ENCODE peak calls at places on chromosomes 7 and 10, in four cellular contexts. L, J, Z and C are unnamed samples.

GRCh38 chr7:106824458-106824857 is 40.6 kb upstream of the PIK3CG start:
- DNase-seq in L (no peak), J (no peak), Z (no peak), C (no peak)

GRCh38 chr10:103510046-103510685 is 16.7 kb downstream of the NEURL1 start:
- DNase-seq in L (no peak), J (peak; percentile 30), Z (no peak), C (no peak)

GRCh38 chr7:128843938-128844621 is 13.9 kb downstream of the FLNC start:
- DNase-seq in L (no peak), J (no peak), Z (no peak), C (no peak)

GRCh38 chr10:96714031-96714590 is 6.2 kb downstream of the PIK3AP1 start:
- DNase-seq in L (no peak), J (no peak), Z (no peak), C (no peak)

GRCh38 chr7:15801565-15801964 is 115.1 kb upstream of the MEOX2 start:
- DNase-seq in L (no peak), J (no peak), Z (peak; percentile 65), C (no peak)

GRCh38 chr10:50431791-50432190 is 180.5 kb upstream of the ASAH2 start:
- DNase-seq in L (no peak), J (no peak), Z (peak; percentile 69), C (no peak)

GRCh38 chr7:151383638-151384351 is 26.0 kb downstream of the WDR86 start:
- DNase-seq in L (no peak), J (peak; percentile 50), Z (no peak), C (no peak)

GRCh38 chr7:25098096-25099046 is 26.7 kb downstream of the CYCS start:
- DNase-seq in L (no peak), J (no peak), Z (peak; percentile 73), C (peak; percentile 61)

GRCh38 chr7:44538798-44539668 is 2.1 kb downstream of the NPC1L1 start:
- DNase-seq in L (no peak), J (no peak), Z (no peak), C (no peak)

DNA sequence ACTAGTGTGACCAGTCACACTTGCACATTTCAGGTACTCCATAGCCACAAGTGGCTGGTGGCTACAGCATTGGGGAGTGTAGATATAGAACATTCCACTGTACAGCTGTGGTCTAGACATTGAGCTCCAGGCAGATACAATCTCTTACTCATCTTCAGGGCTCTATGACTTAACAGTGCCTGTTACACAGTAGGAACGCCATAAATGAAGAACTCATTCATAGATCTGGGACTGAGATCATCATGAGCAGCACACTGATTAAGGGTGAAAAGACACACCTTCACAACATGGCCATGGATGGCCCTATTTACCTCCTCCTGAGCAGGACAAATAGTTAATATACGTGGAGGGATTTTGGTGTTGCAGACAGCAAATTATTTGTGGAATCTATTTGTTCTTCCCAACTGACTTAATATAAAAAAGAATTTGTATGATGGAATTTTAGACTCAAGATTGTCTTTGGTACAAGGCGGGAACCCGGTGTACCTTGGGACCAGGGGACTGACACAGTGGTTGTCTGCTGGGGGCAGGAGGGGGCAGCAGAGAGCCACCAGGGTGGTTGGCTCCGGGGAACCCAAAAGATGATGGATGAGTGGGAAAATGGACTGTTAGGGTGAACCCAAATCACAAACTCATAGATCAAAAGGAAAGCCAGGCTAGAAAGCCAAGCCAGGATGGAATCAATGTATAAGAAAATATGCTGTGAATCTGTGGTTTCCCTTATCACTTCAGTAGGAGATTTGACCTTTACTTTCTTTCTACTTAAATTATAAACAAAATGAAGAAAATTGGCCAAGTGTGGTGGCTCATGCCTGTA is 24.3 kb upstream of the CPA2 start:
- DNase-seq in L (peak; percentile 7), J (peak; percentile 78), Z (peak; percentile 50), C (peak; percentile 61)
- TF ChIP-seq CTCF in L (peak; percentile 92), J (peak; percentile 79), Z (peak; percentile 80), C (peak; percentile 80)

GRCh38 chr7:134553976-134554375 is 5.1 kb downstream of the AKR1B15 start:
- DNase-seq in L (no peak), J (no peak), Z (no peak), C (no peak)
- TF ChIP-seq CTCF in L (no peak), J (no peak), Z (no peak), C (no peak)

GRCh38 chr7:100642534-100642907 is 1.2 kb upstream of the TFR2 start:
- DNase-seq in L (no peak), J (no peak), Z (no peak), C (no peak)

GRCh38 chr7:100639995-100640394 is 1.4 kb downstream of the TFR2 start:
- DNase-seq in L (no peak), J (no peak), Z (no peak), C (no peak)

GRCh38 chr7:100640438-100641410 is 628 bp downstream of the TFR2 start:
- DNase-seq in L (no peak), J (no peak), Z (no peak), C (no peak)

GRCh38 chr7:100641463-100641859 is at the start of gene TFR2:
- DNase-seq in L (no peak), J (no peak), Z (no peak), C (no peak)

GRCh38 chr7:100641860-100642533 is 645 bp upstream of the TFR2 start:
- DNase-seq in L (no peak), J (no peak), Z (no peak), C (no peak)
- TF ChIP-seq CTCF in L (no peak), J (no peak), Z (no peak), C (no peak)

GRCh38 chr10:1561731-1562337 is 175.5 kb downstream of the ADARB2 start:
- DNase-seq in L (no peak), J (no peak), Z (no peak), C (no peak)

GRCh38 chr10:1560535-1561192 is 176.7 kb downstream of the ADARB2 start:
- DNase-seq in L (no peak), J (peak; percentile 54), Z (no peak), C (no peak)

GRCh38 chr10:1557081-1557480 is 180.2 kb downstream of the ADARB2 start:
- DNase-seq in L (no peak), J (peak; percentile 36), Z (no peak), C (no peak)

GRCh38 chr10:1559731-1560130 is 177.6 kb downstream of the ADARB2 start:
- DNase-seq in L (no peak), J (no peak), Z (no peak), C (no peak)

GRCh38 chr10:1559311-1559710 is 178.0 kb downstream of the ADARB2 start:
- DNase-seq in L (no peak), J (peak; percentile 33), Z (no peak), C (no peak)
- TF ChIP-seq CTCF in L (no peak), J (no peak), Z (no peak), C (no peak)

DNA sequence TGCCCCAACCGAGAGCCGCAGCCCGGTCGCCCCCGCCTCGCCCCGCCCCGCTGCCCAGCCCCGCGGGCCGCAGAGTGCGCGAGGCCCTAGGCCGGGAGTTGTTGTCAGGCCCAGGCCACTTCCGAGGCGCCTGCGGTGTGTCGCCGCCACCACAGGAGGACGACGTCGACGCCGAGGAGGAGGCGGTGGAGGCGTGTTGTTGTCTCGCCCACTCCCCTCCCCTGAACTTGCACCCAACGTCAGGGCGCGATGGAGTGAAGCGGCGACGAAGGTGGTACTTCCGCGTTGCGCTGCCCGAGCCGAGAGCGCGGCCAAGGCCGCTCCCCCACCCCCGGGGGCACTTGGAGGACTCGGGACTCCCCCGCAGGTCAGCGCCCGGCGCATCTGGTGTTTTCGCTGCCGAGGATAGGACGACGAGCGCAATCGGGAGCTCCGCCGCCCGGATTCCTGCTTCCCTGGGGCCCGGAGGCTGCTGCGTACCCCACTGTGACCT is at the start of gene CDK13:
- DNase-seq in L (peak; percentile 49), J (peak; percentile 93), Z (peak; percentile 77), C (peak; percentile 90)
- TF ChIP-seq CTCF in L (no peak), J (peak; percentile 19), Z (no peak), C (peak; percentile 10)

DNA sequence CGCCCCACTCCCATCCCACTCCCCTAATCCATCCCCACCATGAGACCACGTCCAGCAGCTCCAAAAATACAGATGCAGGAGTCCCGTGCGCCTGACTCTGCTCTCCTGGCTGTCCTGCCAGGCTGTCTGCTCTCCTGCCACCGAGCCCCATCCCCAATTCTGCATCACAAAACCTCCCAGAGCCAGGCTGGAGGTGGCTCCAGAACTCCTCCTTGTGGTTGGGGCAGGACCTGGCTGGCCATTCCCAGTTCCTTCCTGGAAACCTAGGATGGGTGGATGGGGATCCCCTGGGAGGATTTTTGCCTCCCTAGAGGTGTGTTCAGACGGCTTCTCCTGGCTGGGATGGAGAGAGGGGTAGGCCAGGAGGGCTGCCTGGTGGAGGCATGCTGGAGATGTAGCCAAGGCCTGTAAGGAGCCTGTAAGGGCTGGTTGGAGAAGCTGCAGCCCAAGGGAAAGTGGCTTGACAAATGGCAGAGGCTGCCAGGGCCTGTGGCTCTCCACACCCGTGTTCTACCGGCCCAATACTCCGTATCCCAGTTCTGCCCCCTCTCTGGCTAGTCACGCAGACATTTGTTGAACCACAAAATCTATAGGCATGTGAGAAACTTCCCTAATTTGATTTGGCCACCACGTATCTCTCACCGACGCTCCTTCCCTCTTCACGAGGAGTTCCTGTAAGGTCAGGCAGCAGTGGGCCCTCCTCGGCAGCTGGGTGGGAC is 99.3 kb downstream of the ARHGAP22 start:
- DNase-seq in L (no peak), J (no peak), Z (no peak), C (no peak)
- TF ChIP-seq CTCF in L (no peak), J (no peak), Z (no peak), C (no peak)

DNA sequence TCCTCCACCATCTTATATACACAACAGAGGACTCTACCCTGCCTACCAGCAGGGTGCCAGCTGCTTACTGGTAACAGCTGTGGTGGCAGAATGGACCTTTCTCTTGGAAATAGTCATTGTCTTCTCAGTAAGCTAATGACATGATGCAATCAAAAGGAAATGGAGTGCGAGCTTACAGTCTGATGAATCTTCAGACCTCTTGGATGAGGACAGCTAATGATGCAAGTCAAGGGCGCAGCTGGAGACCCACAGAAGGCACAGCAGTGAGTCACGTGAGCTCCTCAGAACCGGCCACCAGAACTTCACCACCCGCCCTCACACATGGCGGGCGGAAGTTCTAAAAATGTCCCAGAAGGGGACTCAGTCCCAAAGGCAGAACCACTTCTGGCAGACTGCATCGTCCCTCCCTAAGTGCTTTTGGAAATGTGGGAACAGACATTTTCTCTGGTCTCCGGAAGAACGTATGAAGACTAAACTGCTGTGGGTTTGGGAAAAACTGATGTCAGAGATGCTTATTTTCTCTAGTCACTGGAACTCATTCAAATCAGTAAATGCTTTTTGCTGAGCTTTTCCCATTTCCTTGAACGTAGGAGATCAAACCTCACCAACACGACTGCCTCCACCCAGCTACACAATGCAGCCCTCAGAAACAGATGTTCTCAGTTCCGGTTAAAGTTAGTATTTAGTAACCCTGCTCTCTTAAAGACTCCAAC is 96.4 kb downstream of the FAS start:
- DNase-seq in L (peak; percentile 86), J (peak; percentile 77), Z (no peak), C (peak; percentile 75)
- TF ChIP-seq CTCF in L (no peak), J (no peak), Z (no peak), C (no peak)

GRCh38 chr7:73715648-73716317 is 3.7 kb downstream of the STX1A start:
- DNase-seq in L (peak; percentile 82), J (no peak), Z (peak; percentile 95), C (no peak)
- TF ChIP-seq CTCF in L (no peak), J (no peak), Z (no peak), C (no peak)

GRCh38 chr10:76779163-76779820 is 858.3 kb downstream of the KCNMA1 start:
- DNase-seq in L (peak; percentile 23), J (no peak), Z (no peak), C (no peak)
- TF ChIP-seq CTCF in L (peak; percentile 31), J (no peak), Z (no peak), C (no peak)